ENCODE peak calls at places on chromosomes 4 and X, in seven cellular contexts. K is lower lobe of right lung; C is T-helper 9 cell; U is stimulated activated CD8-positive, alpha-beta memory T cell treated with anti-CD3 and anti-CD28 coated beads, Interleukin-2, amount 100 ng/mL, for 1 hour; G is germinal center; W is Jurkat, Clone E6-1; M is stimulated activated naive CD4-positive, alpha-beta T cell treated with Interleukin-2 at 50 U/mL for 16 hours. Z is an unnamed sample.

GRCh38 chrX:128754130-128754529 is 701.9 kb upstream of the ACTRT1 start:
- DNase-seq in W (no peak), C (no peak), U (no peak), G (no peak), K (no peak), M (no peak), Z (no peak)

GRCh38 chrX:47523297-47523696 is 37.7 kb upstream of the ARAF start:
- DNase-seq in G (peak), M (peak), K (peak), U (peak), W (peak), C (peak), Z (peak)

GRCh38 chr4:15361529-15361928 is 66.3 kb upstream of the C1QTNF7 start:
- DNase-seq in K (no peak), U (no peak), G (no peak), M (no peak), C (no peak), W (no peak), Z (no peak)

GRCh38 chrX:55057691-55058249 is 17.1 kb upstream of the PAGE2B start:
- DNase-seq in W (peak), K (no peak), M (no peak), C (no peak), G (peak), U (no peak), Z (peak)

GRCh38 chrX:50098241-50098640 is 102.6 kb downstream of the AKAP4 start:
- DNase-seq in G (no peak), W (no peak), K (no peak), U (no peak), M (no peak), C (no peak), Z (no peak)

GRCh38 chr4:185721949-185722316 is 90.1 kb downstream of the SORBS2 start:
- DNase-seq in C (no peak), W (no peak), U (no peak), G (no peak), M (no peak), K (no peak), Z (peak)

GRCh38 chr4:173536808-173537429 is 6.9 kb upstream of the HAND2 start:
- DNase-seq in W (no peak), M (no peak), U (no peak), C (no peak), K (no peak), G (no peak), Z (no peak)

GRCh38 chr4:108991929-108992328 is 229.1 kb upstream of the ETNPPL start:
- DNase-seq in C (no peak), G (no peak), M (no peak), K (no peak), W (no peak), U (no peak), Z (peak)

GRCh38 chr4:2081540-2081939 is 22.4 kb downstream of the NAT8L start:
- DNase-seq in G (no peak), W (no peak), M (no peak), K (no peak), U (no peak), C (no peak), Z (no peak)

GRCh38 chr4:110781944-110782343 is 159.1 kb upstream of the PITX2 start:
- DNase-seq in G (no peak), W (no peak), C (no peak), M (no peak), U (no peak), K (no peak), Z (no peak)

GRCh38 chr4:27010334-27010940 is 149.8 kb downstream of the STIM2 start:
- DNase-seq in W (peak), G (peak), M (peak), C (peak), K (peak), U (peak), Z (peak)

GRCh38 chr4:71559957-71560541 is 221.2 kb downstream of the SLC4A4 start:
- DNase-seq in W (no peak), M (no peak), U (no peak), G (no peak), C (no peak), K (no peak), Z (peak)

GRCh38 chr4:65383589-65384305 is 286.5 kb downstream of the EPHA5 start:
- DNase-seq in C (no peak), U (no peak), G (no peak), W (no peak), K (no peak), M (no peak), Z (no peak)

GRCh38 chr4:83931659-83932058 is 395.8 kb downstream of the GPAT3 start:
- DNase-seq in M (no peak), C (no peak), K (no peak), U (no peak), W (no peak), G (no peak), Z (no peak)

GRCh38 chr4:58247792-58248191 is 1137.6 kb upstream of the IGFBP7 start:
- DNase-seq in C (no peak), M (no peak), G (no peak), U (no peak), K (no peak), W (peak), Z (peak)

GRCh38 chr4:19187709-19188108 is 1064.0 kb upstream of the SLIT2 start:
- DNase-seq in M (no peak), C (no peak), W (no peak), K (no peak), U (no peak), G (no peak), Z (peak)

GRCh38 chrX:295136-295535 is 14.0 kb downstream of the PLCXD1 start:
- DNase-seq in W (no peak), C (no peak), U (no peak), G (no peak), K (peak), M (no peak), Z (no peak)

GRCh38 chr4:108533245-108533844 is 87.0 kb upstream of the RPL34 start:
- DNase-seq in C (no peak), M (no peak), U (no peak), G (no peak), W (peak), K (no peak), Z (no peak)

GRCh38 chr4:81032174-81032551 is 1.7 kb downstream of the BMP3 start:
- DNase-seq in C (no peak), U (no peak), W (no peak), M (no peak), G (no peak), K (no peak), Z (no peak)

GRCh38 chr4:37635155-37635554 is 51.0 kb downstream of the RELL1 start:
- DNase-seq in K (no peak), M (no peak), G (no peak), U (no peak), C (no peak), W (no peak), Z (no peak)

GRCh38 chrX:12721042-12721441 is 70.2 kb upstream of the PRPS2 start:
- DNase-seq in U (no peak), K (no peak), G (no peak), M (no peak), C (no peak), W (no peak), Z (peak)

GRCh38 chrX:16883487-16883804 is 13.3 kb upstream of the RBBP7 start:
- DNase-seq in G (no peak), C (no peak), U (no peak), W (no peak), K (no peak), M (no peak), Z (no peak)

GRCh38 chr4:8050180-8050554 is 108.4 kb downstream of the ABLIM2 start:
- DNase-seq in G (no peak), C (no peak), U (no peak), K (no peak), M (no peak), W (no peak), Z (no peak)

GRCh38 chr4:7367894-7368293 is 66.8 kb downstream of the PSAPL1 start:
- DNase-seq in C (no peak), U (no peak), M (no peak), G (no peak), K (no peak), W (no peak), Z (no peak)

GRCh38 chr4:91958651-91959050 is 345.1 kb upstream of the GRID2 start:
- DNase-seq in M (no peak), K (no peak), C (no peak), G (no peak), U (no peak), W (peak), Z (no peak)

GRCh38 chrX:72313757-72314156 is 8.0 kb upstream of the CITED1 start:
- DNase-seq in W (no peak), M (no peak), G (no peak), U (no peak), K (no peak), C (no peak), Z (no peak)

GRCh38 chrX:23554304-23554703 is 113.0 kb upstream of the PRDX4 start:
- DNase-seq in K (no peak), M (no peak), W (peak), C (no peak), G (no peak), U (no peak), Z (peak)

GRCh38 chrX:135178636-135179035 is 7.4 kb upstream of the CT55 start:
- DNase-seq in U (no peak), W (no peak), M (no peak), K (no peak), C (no peak), G (no peak), Z (no peak)

GRCh38 chr4:82798168-82799005 is at the start of gene SCD5:
- DNase-seq in W (peak), G (peak), M (peak), C (no peak), K (peak), U (peak), Z (no peak)

GRCh38 chrX:18871970-18872369 is 111.9 kb downstream of the PHKA2 start:
- DNase-seq in W (no peak), M (no peak), G (no peak), U (no peak), K (no peak), C (no peak), Z (no peak)

GRCh38 chrX:50903387-50904027 is 7.0 kb upstream of the BMP15 start:
- DNase-seq in M (no peak), K (no peak), U (no peak), G (peak), C (no peak), W (peak), Z (peak)

GRCh38 chr4:65791807-65792308 is 121.6 kb upstream of the EPHA5 start:
- DNase-seq in W (no peak), U (no peak), C (no peak), M (no peak), G (no peak), K (no peak), Z (no peak)

GRCh38 chr4:80812145-80812544 is 218.4 kb upstream of the BMP3 start:
- DNase-seq in W (no peak), C (no peak), K (no peak), U (no peak), M (no peak), G (no peak), Z (no peak)

GRCh38 chr4:120691106-120691505 is 231.4 kb downstream of the PRDM5 start:
- DNase-seq in M (no peak), G (no peak), K (no peak), W (no peak), U (no peak), C (no peak), Z (peak)

GRCh38 chr4:163180087-163180486 is 13.4 kb upstream of the NAF1 start:
- DNase-seq in U (no peak), W (no peak), K (no peak), C (no peak), M (no peak), G (no peak), Z (no peak)